ENCODE peak calls at places on chromosomes 12 and 14, in seven cellular contexts. R, X, H, G, C, B and U are unnamed samples.

GRCh38 chr12:104121001-104121400 is 17.0 kb downstream of the NFYB start:
- DNase-seq in B (no peak), X (peak), C (no peak), R (no peak), H (no peak), G (peak), U (no peak)

GRCh38 chr12:50400638-50401382 is at the start of gene LARP4:
- DNase-seq in H (peak), C (peak), G (peak), R (peak), B (peak), X (peak), U (peak)

GRCh38 chr12:101924647-101925046 is 47.3 kb downstream of the DRAM1 start:
- DNase-seq in X (peak), H (no peak), B (no peak), G (no peak), R (no peak), C (no peak), U (peak)

GRCh38 chr12:67068204-67068731 is 200.9 kb upstream of the CAND1 start:
- DNase-seq in R (no peak), C (no peak), B (no peak), G (no peak), H (no peak), X (no peak), U (no peak)

GRCh38 chr12:67692966-67693365 is 44.4 kb downstream of the DYRK2 start:
- DNase-seq in C (no peak), R (no peak), B (no peak), G (no peak), H (no peak), X (no peak), U (no peak)

GRCh38 chr12:14962797-14963196 is 1.4 kb upstream of the ARHGDIB start:
- DNase-seq in G (no peak), R (no peak), H (no peak), X (no peak), B (no peak), C (no peak), U (no peak)

GRCh38 chr14:32571995-32572866 is 243.1 kb downstream of the AKAP6 start:
- DNase-seq in G (no peak), B (no peak), R (no peak), X (no peak), H (no peak), C (no peak), U (no peak)

GRCh38 chr12:32273712-32274111 is 125.6 kb upstream of the FGD4 start:
- DNase-seq in X (no peak), H (peak), B (no peak), R (no peak), C (no peak), G (no peak), U (no peak)

GRCh38 chr14:67738740-67739504 is 37.2 kb downstream of the RDH12 start:
- DNase-seq in H (no peak), G (peak), R (peak), B (peak), C (peak), X (peak), U (peak)

GRCh38 chr14:34462132-34462893 is at the start of gene SPTSSA:
- DNase-seq in G (peak), B (peak), R (peak), C (peak), X (peak), H (peak), U (peak)

GRCh38 chr14:82180057-82180620 is 646.5 kb upstream of the SEL1L start:
- DNase-seq in G (no peak), H (no peak), B (no peak), R (no peak), C (no peak), X (no peak), U (no peak)

GRCh38 chr14:92719421-92719820 is 29.0 kb downstream of the LGMN start:
- DNase-seq in R (no peak), X (no peak), B (no peak), H (no peak), G (peak), C (no peak), U (peak)

DNA sequence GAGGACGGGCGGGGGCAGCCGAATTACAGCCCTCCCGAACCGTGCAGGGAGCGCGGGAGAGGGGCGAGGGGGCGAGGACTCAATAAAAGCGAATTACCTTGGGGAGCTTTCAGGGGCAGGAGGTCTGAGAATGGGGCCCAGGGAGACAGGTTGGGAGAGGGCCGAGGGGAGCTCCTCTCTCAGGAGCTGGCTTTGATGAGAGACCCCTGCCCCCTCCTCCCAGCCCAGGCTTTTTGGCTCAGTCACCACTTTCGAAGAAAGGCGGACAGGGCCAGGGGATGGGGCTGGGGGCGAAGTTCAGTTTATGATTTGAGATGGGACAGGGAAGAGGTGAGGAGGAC is 783 bp downstream of the HOXC9 start:
- DNase-seq in B (no peak), X (no peak), C (no peak), H (no peak), G (no peak), R (no peak), U (no peak)
- H3K4me3 ChIP-seq in B (no peak), X (peak), C (no peak), H (no peak), G (no peak), R (peak), U (peak)

DNA sequence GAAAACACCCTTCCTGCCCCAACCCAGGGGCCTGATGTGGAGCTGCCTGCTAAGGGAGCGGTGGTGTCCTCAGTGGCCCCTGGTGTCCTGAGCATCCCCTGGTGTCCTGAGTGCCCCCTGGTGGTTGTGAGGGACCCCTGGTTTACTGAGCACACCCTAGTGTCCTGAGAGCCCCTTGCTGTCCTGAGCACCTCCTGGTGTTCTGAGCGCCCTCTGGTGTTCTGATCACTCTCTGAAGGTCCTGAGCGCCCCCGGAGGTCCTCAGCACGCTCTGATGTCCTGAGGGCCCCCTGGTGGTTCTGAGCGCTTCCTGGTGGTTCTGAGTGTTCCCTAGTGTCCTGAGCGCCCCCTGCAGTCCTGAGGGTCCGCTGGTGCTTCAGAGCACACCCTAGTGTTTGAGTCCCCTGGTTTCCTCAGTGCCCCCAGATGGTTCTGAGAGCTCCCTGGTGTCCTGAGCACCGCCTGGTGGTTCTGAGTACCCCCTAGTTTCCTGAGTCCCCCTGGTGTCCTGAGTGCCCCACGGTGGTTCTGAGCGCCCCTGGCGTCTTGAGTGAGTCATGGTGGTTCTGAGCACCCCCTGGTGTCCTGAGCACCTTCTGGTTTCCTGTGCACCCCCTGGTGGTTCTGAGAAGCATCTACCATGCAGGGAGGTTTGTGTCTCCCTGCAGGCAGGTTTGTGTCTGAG is 1004.2 kb downstream of the TMEM121 start:
- DNase-seq in X (no peak), H (peak), R (no peak), G (no peak), C (no peak), B (no peak), U (no peak)
- TF ChIP-seq CTCF in X (no peak), H (peak), R (no peak), G (no peak), C (no peak), B (no peak), U (no peak)

DNA sequence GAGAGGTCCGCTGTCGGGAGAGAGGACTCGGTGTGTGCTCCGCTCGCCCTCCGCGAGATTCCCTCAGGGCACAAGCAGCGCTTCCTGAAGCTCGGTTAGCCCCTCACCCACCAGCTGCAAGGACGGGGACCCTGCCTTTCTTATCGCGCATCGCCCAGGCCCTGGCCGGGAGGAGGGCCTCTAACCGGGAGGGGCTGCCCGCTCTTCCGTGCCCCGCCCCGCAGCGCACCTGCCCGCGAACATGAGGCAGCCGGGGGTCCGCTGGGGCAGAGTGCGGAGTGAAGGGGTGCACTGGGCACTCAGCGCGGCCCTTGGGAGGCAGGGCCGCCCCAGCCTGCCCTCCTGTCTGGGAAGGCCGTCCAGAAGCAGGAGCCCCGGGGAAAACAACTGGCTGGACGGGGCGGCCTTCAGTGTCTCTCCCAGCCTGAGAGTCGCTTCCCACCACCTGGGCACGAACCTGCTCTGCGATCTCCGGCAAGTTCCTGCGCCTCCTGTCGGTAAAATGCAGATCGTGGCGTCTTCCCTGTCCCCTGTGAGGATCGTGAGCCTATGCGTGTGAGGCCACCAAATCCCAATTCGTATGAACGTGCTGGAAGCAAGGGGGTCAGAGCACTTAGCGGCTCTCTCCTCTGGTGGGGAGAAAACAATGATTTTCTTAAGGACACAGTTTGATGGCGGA is 28.0 kb upstream of the ADIPOR2 start:
- DNase-seq in X (peak), G (peak), H (peak), R (no peak), C (no peak), B (peak), U (no peak)
- H3K4me3 ChIP-seq in X (peak), G (peak), H (no peak), R (peak), C (no peak), B (no peak), U (peak)

GRCh38 chr12:52305921-52306705 is 14.8 kb upstream of the KRT81 start:
- DNase-seq in R (no peak), H (no peak), G (no peak), X (peak), C (no peak), B (no peak), U (no peak)
- TF ChIP-seq CTCF in R (no peak), H (peak), G (peak), X (peak), C (no peak), B (peak), U (peak)

GRCh38 chr14:54813081-54813480 is 89.5 kb downstream of the GCH1 start:
- DNase-seq in C (no peak), B (no peak), X (no peak), R (no peak), G (no peak), H (no peak), U (no peak)

GRCh38 chr14:54816450-54816849 is 86.2 kb downstream of the GCH1 start:
- DNase-seq in G (no peak), H (no peak), R (no peak), X (no peak), C (no peak), B (no peak), U (no peak)

GRCh38 chr14:54815531-54815930 is 87.1 kb downstream of the GCH1 start:
- DNase-seq in H (no peak), C (no peak), B (no peak), X (no peak), R (no peak), G (no peak), U (no peak)

GRCh38 chr14:54814076-54814475 is 88.5 kb downstream of the GCH1 start:
- DNase-seq in R (no peak), C (no peak), X (no peak), G (no peak), B (no peak), H (no peak), U (no peak)

GRCh38 chr14:54815016-54815415 is 87.6 kb downstream of the GCH1 start:
- DNase-seq in C (no peak), X (no peak), R (peak), B (peak), H (no peak), G (peak), U (no peak)
- H3K4me3 ChIP-seq in C (no peak), X (no peak), R (no peak), B (no peak), H (no peak), G (no peak), U (no peak)

GRCh38 chr12:29901585-29901984 is 117.8 kb upstream of the TMTC1 start:
- DNase-seq in H (no peak), R (no peak), G (no peak), X (no peak), C (no peak), B (no peak), U (no peak)
- TF ChIP-seq CTCF in H (no peak), R (no peak), G (peak), X (no peak), C (no peak), B (no peak), U (peak)